ENCODE peak calls at places on chromosomes 5 and 9, in four cellular contexts. K is psoas muscle, U is kidney epithelial cell, Y is colonic mucosa. J is an unnamed sample.

GRCh38 chr9:76459691-76460635 is 981 bp downstream of the GCNT1 start:
- DNase-seq in K (peak), U (no peak), Y (peak), J (no peak)

GRCh38 chr5:174549254-174549653 is 175.1 kb upstream of the MSX2 start:
- DNase-seq in K (peak), U (no peak), Y (no peak), J (peak)

GRCh38 chr5:45252991-45253390 is 443.2 kb downstream of the HCN1 start:
- DNase-seq in K (no peak), U (no peak), Y (no peak), J (no peak)

GRCh38 chr5:168110384-168110783 is 181.1 kb upstream of the WWC1 start:
- DNase-seq in K (no peak), U (no peak), Y (no peak), J (no peak)

GRCh38 chr9:112705773-112706427 is 12.0 kb downstream of the INIP start:
- DNase-seq in K (no peak), U (no peak), Y (no peak), J (peak)

GRCh38 chr5:41009228-41009627 is 61.9 kb downstream of the MROH2B start:
- DNase-seq in K (no peak), U (no peak), Y (no peak), J (no peak)

GRCh38 chr5:130652178-130652577 is 512.9 kb downstream of the HINT1 start:
- DNase-seq in K (no peak), U (peak), Y (no peak), J (peak)

GRCh38 chr9:24416136-24416535 is 129.6 kb downstream of the IZUMO3 start:
- DNase-seq in K (no peak), U (no peak), Y (no peak), J (no peak)

GRCh38 chr5:53076014-53076413 is 33.5 kb downstream of the MOCS2 start:
- DNase-seq in K (no peak), U (no peak), Y (no peak), J (no peak)

GRCh38 chr5:59655693-59656309 is 237.7 kb downstream of the PDE4D start:
- DNase-seq in K (no peak), U (no peak), Y (no peak), J (no peak)

GRCh38 chr5:135223891-135224625 is 175.0 kb downstream of the MACROH2A1 start:
- DNase-seq in K (no peak), U (no peak), Y (no peak), J (no peak)

GRCh38 chr5:92268343-92268742 is 885.2 kb upstream of the ARRDC3 start:
- DNase-seq in K (no peak), U (no peak), Y (no peak), J (no peak)
- TF ChIP-seq CTCF in K (no peak), U (no peak), Y (no peak), J (no peak)

DNA sequence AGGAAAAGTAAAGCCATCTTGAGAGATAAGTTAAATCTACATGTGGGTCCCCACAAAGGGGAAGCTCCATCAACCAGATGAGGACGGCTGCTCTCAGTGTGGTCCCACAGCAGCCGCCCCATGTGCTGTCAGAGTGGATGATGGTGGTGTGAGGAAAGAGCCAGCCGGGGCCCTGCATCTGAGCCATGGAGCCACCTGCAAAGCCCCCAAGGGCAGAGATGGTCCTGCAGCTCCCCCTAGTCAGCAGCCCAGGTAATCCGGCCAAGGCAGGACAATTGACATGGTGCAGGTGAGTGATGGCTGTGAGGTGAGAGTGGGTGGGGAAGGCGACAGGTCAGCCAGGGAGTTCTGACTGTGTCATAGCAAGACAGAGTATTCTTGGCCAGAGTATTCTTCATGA is 458.8 kb downstream of the ICE1 start:
- DNase-seq in K (no peak), U (no peak), Y (no peak), J (no peak)
- TF ChIP-seq CTCF in K (peak), U (no peak), Y (no peak), J (no peak)

GRCh38 chr5:146208916-146209522 is 5.6 kb downstream of the RBM27 start:
- DNase-seq in K (no peak), U (no peak), Y (no peak), J (no peak)
- TF ChIP-seq CTCF in K (peak), U (no peak), Y (no peak), J (no peak)

GRCh38 chr5:132889501-132889900 is 16.0 kb downstream of the LEAP2 start:
- DNase-seq in K (no peak), U (no peak), Y (no peak), J (no peak)
- TF ChIP-seq CTCF in K (no peak), U (no peak), Y (no peak), J (no peak)